ENCODE peak calls at places on chromosomes 13 and 19, in six cellular contexts. O, T, I, U, F and M are unnamed samples.

GRCh38 chr13:77896536-77896935 is 22.1 kb downstream of the EDNRB start:
- DNase-seq in O (no peak), T (no peak), I (peak; percentile 38), U (peak; percentile 45), F (no peak), M (no peak)

GRCh38 chr19:19461671-19462622 is 53.4 kb downstream of the TSSK6 start:
- DNase-seq in O (peak; percentile 79), T (peak; percentile 88), I (no peak), U (peak; percentile 49), F (peak; percentile 72), M (no peak)

GRCh38 chr19:38247126-38247525 is 9.0 kb downstream of the PPP1R14A start:
- DNase-seq in O (no peak), T (no peak), I (no peak), U (no peak), F (no peak), M (no peak)

GRCh38 chr19:7507884-7508283 is 8.0 kb upstream of the ZNF358 start:
- DNase-seq in O (peak; percentile 80), T (peak; percentile 88), I (peak; percentile 56), U (no peak), F (peak; percentile 86), M (no peak)

GRCh38 chr13:45364876-45365557 is 24.0 kb upstream of the TPT1 start:
- DNase-seq in O (no peak), T (no peak), I (no peak), U (no peak), F (no peak), M (no peak)

GRCh38 chr13:73657821-73658540 is 476.2 kb downstream of the KLF12 start:
- DNase-seq in O (no peak), T (no peak), I (peak; percentile 36), U (no peak), F (no peak), M (peak; percentile 56)

GRCh38 chr19:30649934-30650614 is 277.9 kb downstream of the ZNF536 start:
- DNase-seq in O (no peak), T (no peak), I (peak; percentile 40), U (no peak), F (no peak), M (no peak)

GRCh38 chr19:46955813-46956371 is 63.7 kb upstream of the NPAS1 start:
- DNase-seq in O (no peak), T (no peak), I (no peak), U (no peak), F (no peak), M (no peak)

GRCh38 chr13:26921918-26922317 is 161.3 kb upstream of the GPR12 start:
- DNase-seq in O (no peak), T (no peak), I (no peak), U (no peak), F (no peak), M (no peak)

GRCh38 chr19:38898788-38899446 is 501 bp downstream of the SIRT2 start:
- DNase-seq in O (peak; percentile 27), T (no peak), I (peak; percentile 18), U (peak; percentile 31), F (no peak), M (peak; percentile 50)

GRCh38 chr19:58044886-58045285 is 11.1 kb downstream of the ZSCAN1 start:
- DNase-seq in O (no peak), T (no peak), I (no peak), U (no peak), F (no peak), M (no peak)

GRCh38 chr13:106597190-106597589 is 29.3 kb upstream of the ARGLU1 start:
- DNase-seq in O (no peak), T (peak; percentile 22), I (no peak), U (no peak), F (no peak), M (no peak)

GRCh38 chr13:53250272-53250875 is 221.8 kb downstream of the OLFM4 start:
- DNase-seq in O (no peak), T (no peak), I (peak; percentile 68), U (no peak), F (no peak), M (no peak)

GRCh38 chr19:48319647-48320537 is 5.5 kb upstream of the EMP3 start:
- DNase-seq in O (peak; percentile 91), T (peak; percentile 91), I (peak; percentile 92), U (peak; percentile 79), F (peak; percentile 91), M (peak; percentile 86)

GRCh38 chr19:51292971-51293370 is 18.5 kb upstream of the IGLON5 start:
- DNase-seq in O (no peak), T (peak; percentile 29), I (no peak), U (no peak), F (no peak), M (no peak)

GRCh38 chr13:59679239-59679638 is 484.5 kb downstream of the DIAPH3 start:
- DNase-seq in O (no peak), T (no peak), I (no peak), U (no peak), F (no peak), M (no peak)

GRCh38 chr19:28264556-28264955 is 948.4 kb downstream of the UQCRFS1 start:
- DNase-seq in O (no peak), T (no peak), I (no peak), U (no peak), F (no peak), M (no peak)

GRCh38 chr13:42043676-42044075 is 4.8 kb upstream of the DGKH start:
- DNase-seq in O (no peak), T (no peak), I (no peak), U (no peak), F (no peak), M (no peak)

GRCh38 chr19:5050905-5051304 is 82.0 kb downstream of the KDM4B start:
- DNase-seq in O (no peak), T (peak; percentile 61), I (no peak), U (no peak), F (no peak), M (no peak)

GRCh38 chr13:78100481-78100880 is 181.8 kb upstream of the EDNRB start:
- DNase-seq in O (no peak), T (no peak), I (no peak), U (no peak), F (no peak), M (no peak)

GRCh38 chr13:105914637-105915036 is 620.8 kb downstream of the EFNB2 start:
- DNase-seq in O (no peak), T (no peak), I (no peak), U (no peak), F (no peak), M (no peak)

GRCh38 chr19:30691767-30692516 is 319.8 kb downstream of the ZNF536 start:
- DNase-seq in O (no peak), T (peak; percentile 49), I (peak; percentile 34), U (no peak), F (no peak), M (no peak)

GRCh38 chr13:47039106-47039505 is 142.3 kb upstream of the HTR2A start:
- DNase-seq in O (no peak), T (no peak), I (no peak), U (no peak), F (no peak), M (no peak)

GRCh38 chr19:1206063-1206732 is 620 bp downstream of the STK11 start:
- DNase-seq in O (no peak), T (peak; percentile 85), I (no peak), U (no peak), F (no peak), M (no peak)
- H3K27ac ChIP-seq in O (peak overlapping the region; percentile 86), T (peak overlapping the region; percentile 91), I (peak overlapping the region; percentile 83), U (peak overlapping the region; percentile 89), F (peak overlapping the region; percentile 87), M (peak overlapping the region; percentile 63)

DNA sequence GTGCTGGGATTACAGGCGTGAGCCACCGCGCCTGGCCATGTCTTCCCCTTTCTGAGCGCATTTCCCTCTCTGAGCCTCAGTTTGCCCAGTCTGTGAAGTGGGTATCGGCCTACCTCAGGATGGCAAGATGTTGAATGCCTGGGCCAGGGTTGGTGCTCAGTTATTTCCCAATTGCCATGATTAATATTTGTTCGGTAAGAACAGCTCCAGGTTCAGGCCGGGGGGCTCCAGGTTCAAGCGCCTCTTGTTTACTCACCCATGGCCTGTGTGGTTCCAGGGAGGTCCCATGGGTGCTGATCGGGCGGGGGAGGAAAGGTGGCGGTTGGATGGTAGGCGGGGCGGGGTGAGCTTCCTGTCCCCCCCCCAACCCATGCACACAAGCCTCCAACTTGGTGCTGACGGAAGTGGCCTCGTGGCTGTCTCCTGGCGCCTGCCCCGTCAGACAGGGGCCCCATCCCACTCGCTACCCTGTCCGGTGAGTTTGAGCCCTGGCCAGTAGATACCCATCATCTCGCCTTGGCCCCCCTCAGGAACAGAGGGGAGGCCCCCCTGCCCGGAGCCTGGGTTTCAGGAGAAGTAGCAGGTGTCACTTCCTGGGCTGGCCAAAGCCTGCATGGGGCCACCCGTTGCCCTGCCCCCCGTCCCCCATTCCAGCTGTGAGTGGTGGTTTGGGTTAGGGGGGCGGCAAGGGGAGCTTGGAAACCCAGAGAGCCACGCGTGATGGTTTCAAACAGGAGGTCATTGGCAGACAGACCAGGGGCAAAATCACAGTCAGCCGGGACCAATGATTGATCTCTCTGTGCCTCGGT is at the start of gene FCHO1:
- DNase-seq in O (peak; percentile 51), T (peak; percentile 76), I (peak; percentile 21), U (no peak), F (peak; percentile 80), M (no peak)
- H3K4me1 ChIP-seq in O (peaks cover 6% of the 10 kb centered on the region), T (peaks cover 18% of the 10 kb centered on the region), I (peaks cover 18% of the 10 kb centered on the region), U (no peaks in the 10 kb centered on the region), F (no peaks in the 10 kb centered on the region), M (no peaks in the 10 kb centered on the region)

GRCh38 chr13:20270163-20270865 is 38.2 kb upstream of the GJB6 start:
- DNase-seq in O (no peak), T (no peak), I (no peak), U (no peak), F (no peak), M (no peak)
- TF ChIP-seq POLR2A in O (no peak), T (no peak), I (no peak), U (no peak), F (no peak), M (no peak)

DNA sequence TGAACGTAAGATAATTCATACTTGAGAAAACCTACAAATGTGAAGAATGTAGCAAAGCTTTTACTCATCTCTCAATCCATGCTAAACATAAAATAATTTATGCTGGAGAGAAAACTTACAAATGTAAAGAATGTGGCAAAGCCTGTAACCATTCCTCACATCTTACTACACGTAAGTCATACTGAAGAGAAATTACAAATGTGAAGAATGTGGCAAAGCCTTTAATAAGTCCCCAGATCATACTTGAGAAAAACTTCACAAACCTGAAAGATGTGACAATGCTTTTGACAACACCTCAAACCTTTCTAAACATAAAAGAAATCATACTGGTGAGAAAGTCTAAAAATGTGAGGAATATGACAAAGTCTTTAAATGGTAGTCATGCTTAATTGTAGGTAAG is 89.4 kb downstream of the ZNF675 start:
- DNase-seq in O (no peak), T (no peak), I (no peak), U (no peak), F (no peak), M (no peak)
- H3K27ac ChIP-seq in O (no peak overlapping the region), T (no peak overlapping the region), I (no peak overlapping the region), U (no peak overlapping the region), F (no peak overlapping the region), M (no peak overlapping the region)

GRCh38 chr13:98944336-98944735 is 33.5 kb downstream of the DOCK9 start:
- DNase-seq in O (no peak), T (no peak), I (no peak), U (no peak), F (no peak), M (no peak)

GRCh38 chr13:98941118-98941517 is 36.7 kb downstream of the DOCK9 start:
- DNase-seq in O (no peak), T (no peak), I (no peak), U (no peak), F (no peak), M (no peak)

GRCh38 chr13:98942485-98942884 is 35.4 kb downstream of the DOCK9 start:
- DNase-seq in O (no peak), T (no peak), I (no peak), U (no peak), F (no peak), M (no peak)

GRCh38 chr13:98941536-98941935 is 36.3 kb downstream of the DOCK9 start:
- DNase-seq in O (no peak), T (no peak), I (no peak), U (no peak), F (no peak), M (no peak)

GRCh38 chr13:98942997-98943396 is 34.9 kb downstream of the DOCK9 start:
- DNase-seq in O (no peak), T (no peak), I (no peak), U (no peak), F (no peak), M (no peak)
- H3K4me1 ChIP-seq in O (no peaks in the 10 kb centered on the region), T (peaks cover 40% of the 10 kb centered on the region), I (no peaks in the 10 kb centered on the region), U (peaks cover 2% of the 10 kb centered on the region), F (no peaks in the 10 kb centered on the region), M (no peaks in the 10 kb centered on the region)